ENCODE peak calls at places on chromosomes 2 and 18, in four cellular contexts. P is A549, D is GM12878, A is HepG2. K is an unnamed sample.

GRCh38 chr2:18209934-18210639 is 331.6 kb downstream of the KCNS3 start:
- DNase-seq in P (peak; percentile 18), D (no peak), A (no peak), K (no peak)

GRCh38 chr2:73176205-73176880 is 26.0 kb upstream of the NOTO start:
- DNase-seq in P (no peak), D (no peak), A (peak; percentile 47), K (no peak)

GRCh38 chr2:169221745-169222369 is 140.5 kb downstream of the LRP2 start:
- DNase-seq in P (peak; percentile 5), D (no peak), A (no peak), K (peak; percentile 71)

GRCh38 chr2:164722604-164723338 is 101.5 kb upstream of the GRB14 start:
- DNase-seq in P (no peak), D (no peak), A (no peak), K (no peak)

GRCh38 chr2:71348302-71348701 is 16.7 kb downstream of the ZNF638 start:
- DNase-seq in P (no peak), D (no peak), A (peak; percentile 16), K (no peak)

GRCh38 chr2:61720911-61721310 is 132.9 kb downstream of the FAM161A start:
- DNase-seq in P (no peak), D (no peak), A (no peak), K (no peak)

GRCh38 chr2:191539068-191539467 is 138.9 kb upstream of the NABP1 start:
- DNase-seq in P (peak; percentile 29), D (no peak), A (no peak), K (peak; percentile 32)

GRCh38 chr2:179050735-179051134 is 798 bp upstream of the CCDC141 start:
- DNase-seq in P (no peak), D (no peak), A (no peak), K (no peak)

GRCh38 chr2:54149623-54150501 is 34.4 kb downstream of the ACYP2 start:
- DNase-seq in P (no peak), D (no peak), A (no peak), K (no peak)

GRCh38 chr2:28407976-28408690 is 15.5 kb downstream of the FOSL2 start:
- DNase-seq in P (no peak), D (no peak), A (peak; percentile 56), K (no peak)

GRCh38 chr2:28405537-28405936 is 12.9 kb downstream of the FOSL2 start:
- DNase-seq in P (no peak), D (no peak), A (no peak), K (no peak)

GRCh38 chr2:28404086-28404485 is 11.4 kb downstream of the FOSL2 start:
- DNase-seq in P (no peak), D (no peak), A (no peak), K (no peak)

GRCh38 chr2:28407131-28407975 is 14.7 kb downstream of the FOSL2 start:
- DNase-seq in P (no peak), D (no peak), A (no peak), K (no peak)

GRCh38 chr2:28406276-28407096 is 13.8 kb downstream of the FOSL2 start:
- DNase-seq in P (no peak), D (no peak), A (no peak), K (no peak)
- TF ChIP-seq ESRRA in P (no peak), D (no peak), A (no peak), K (no peak)

GRCh38 chr2:66673286-66673685 is 238.4 kb downstream of the MEIS1 start:
- DNase-seq in P (no peak), D (no peak), A (no peak), K (no peak)
- TF ChIP-seq CHD2 in P (no peak), D (no peak), A (no peak), K (no peak)

DNA sequence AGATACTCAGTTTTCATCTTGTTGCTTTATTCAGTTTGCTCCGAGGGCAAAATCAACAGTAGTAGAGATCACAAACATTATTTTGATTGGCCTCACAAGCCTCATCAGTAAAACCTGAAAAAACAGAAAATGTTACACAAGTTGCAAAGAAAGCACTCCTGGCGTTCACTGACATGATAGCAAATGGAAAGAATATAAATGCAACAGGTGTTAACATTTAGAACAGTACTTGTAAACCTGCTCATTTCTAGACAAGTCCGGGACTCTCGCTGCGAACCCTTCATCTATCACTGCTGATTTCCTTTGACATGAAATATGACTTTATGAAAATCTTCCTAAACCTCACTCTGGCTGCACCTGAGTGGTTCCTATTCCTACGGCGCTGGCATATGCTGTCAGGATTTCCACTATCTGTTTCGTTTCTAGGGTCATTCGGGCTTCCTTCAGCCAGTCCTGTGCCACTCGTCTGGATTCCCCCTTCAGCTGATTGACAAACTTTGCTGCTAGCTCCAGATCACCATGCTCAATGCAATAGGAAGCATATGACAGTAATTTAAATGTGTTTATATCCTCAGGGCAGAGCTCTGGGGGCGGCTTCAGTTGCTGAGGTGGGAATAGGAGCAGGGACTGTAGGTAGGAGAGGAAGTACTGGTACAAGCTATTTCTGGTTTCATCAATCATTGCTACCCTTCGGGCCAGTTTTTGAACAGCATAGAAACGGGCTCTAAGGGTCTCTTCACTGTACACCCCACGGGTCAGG is 38.1 kb downstream of the PTCD3 start:
- DNase-seq in P (no peak), D (no peak), A (no peak), K (no peak)
- TF ChIP-seq BHLHE40 in P (no peak), D (no peak), A (no peak), K (no peak)

GRCh38 chr18:686339-687111 is 25.9 kb downstream of the ENOSF1 start:
- DNase-seq in P (no peak), D (no peak), A (no peak), K (no peak)
- TF ChIP-seq ESRRA in P (no peak), D (no peak), A (no peak), K (no peak)

DNA sequence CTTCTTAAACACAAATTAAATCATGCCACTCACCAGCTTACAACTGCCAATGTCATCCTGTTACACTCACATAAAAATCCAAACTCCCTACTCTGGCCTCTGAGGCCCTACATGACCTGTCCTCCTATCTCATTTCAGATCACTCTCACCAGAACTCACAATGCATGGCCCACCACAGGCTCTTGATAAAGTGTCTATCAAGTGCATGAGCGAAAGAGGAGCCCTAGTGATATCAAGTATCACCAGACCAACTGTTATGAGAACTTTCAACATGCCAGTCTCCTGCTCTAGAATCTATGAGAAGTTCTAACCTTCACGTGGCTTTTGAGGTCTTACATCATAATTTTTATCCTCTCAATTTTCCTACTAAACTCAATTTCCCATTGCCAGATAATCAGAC is 76.4 kb upstream of the CD226 start:
- DNase-seq in P (no peak), D (no peak), A (no peak), K (peak; percentile 10)
- TF ChIP-seq CHD2 in P (no peak), D (no peak), A (no peak), K (no peak)

DNA sequence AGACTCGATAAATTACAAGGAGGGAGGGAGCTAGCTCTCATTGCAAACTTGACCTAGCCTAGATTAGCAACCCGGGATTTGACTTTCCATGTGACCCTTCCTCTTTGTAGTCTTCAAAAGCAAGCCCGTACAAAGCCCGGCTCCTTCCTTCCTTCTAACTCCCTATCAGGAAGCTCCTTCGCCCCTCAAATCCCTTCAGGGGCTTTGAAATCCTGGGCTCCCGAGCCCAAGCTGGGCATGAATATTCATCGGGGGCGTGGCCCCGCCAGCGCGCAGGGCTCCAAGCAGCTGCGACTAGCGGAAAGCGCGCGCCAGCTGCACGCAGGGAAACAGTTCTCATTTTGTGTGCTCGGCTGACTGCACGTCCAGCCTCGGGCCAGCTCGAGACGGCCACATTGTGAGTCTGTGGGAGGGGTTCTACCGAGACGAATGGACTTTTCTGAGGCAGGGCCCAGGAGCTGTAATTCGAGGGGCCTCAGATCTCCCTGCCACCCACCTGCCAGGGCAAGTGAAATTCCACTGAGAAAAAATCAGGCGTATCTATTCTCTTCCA is 84.0 kb upstream of the PELI1 start:
- DNase-seq in P (peak; percentile 79), D (peak; percentile 39), A (peak; percentile 29), K (peak; percentile 85)
- TF ChIP-seq BHLHE40 in P (no peak), D (peak; percentile 57), A (no peak), K (peak; percentile 67)

K was measured in K562.